ENCODE peak calls at places on chromosomes 13 and 19, in seven cellular contexts. H is neural progenitor cell, W is lung, R is OCI-LY7, D is tibial nerve, E is foreskin keratinocyte, A is transverse colon. I is an unnamed sample.
A peak's percentile ranks its signal among the peaks of the same experiment; 100 is the strongest.

GRCh38 chr19:15197275-15198005 is 3.4 kb downstream of the NOTCH3 start:
- DNase-seq in H (no peak), W (no peak), R (peak; percentile 60), D (no peak), E (no peak), A (no peak), I (no peak)

GRCh38 chr19:34555447-34555846 is 73.9 kb downstream of the WTIP start:
- DNase-seq in H (peak; percentile 33), W (no peak), R (peak; percentile 11), D (no peak), E (no peak), A (no peak), I (no peak)

GRCh38 chr19:55606471-55606787 is 982 bp downstream of the ZNF865 start:
- DNase-seq in H (no peak), W (no peak), R (no peak), D (no peak), E (no peak), A (no peak), I (no peak)

GRCh38 chr13:40116008-40116407 is 460.5 kb downstream of the COG6 start:
- DNase-seq in H (no peak), W (no peak), R (no peak), D (no peak), E (peak; percentile 74), A (peak; percentile 79), I (no peak)

GRCh38 chr19:33904681-33905080 is 108.0 kb downstream of the KCTD15 start:
- DNase-seq in H (peak; percentile 54), W (no peak), R (no peak), D (no peak), E (no peak), A (no peak), I (no peak)

GRCh38 chr19:50669319-50670101 is 20.3 kb downstream of the C19orf81 start:
- DNase-seq in H (no peak), W (no peak), R (peak; percentile 47), D (no peak), E (no peak), A (peak; percentile 21), I (no peak)

GRCh38 chr19:35702223-35703012 is 1.9 kb upstream of the ZBTB32 start:
- DNase-seq in H (peak; percentile 99), W (peak; percentile 96), R (peak; percentile 99), D (peak; percentile 87), E (peak; percentile 88), A (peak; percentile 96), I (peak; percentile 99)

GRCh38 chr13:104132849-104133248 is 1066.6 kb upstream of the SLC10A2 start:
- DNase-seq in H (peak; percentile 3), W (no peak), R (no peak), D (no peak), E (no peak), A (no peak), I (no peak)

GRCh38 chr19:30212574-30212973 is 159.6 kb upstream of the ZNF536 start:
- DNase-seq in H (no peak), W (no peak), R (no peak), D (no peak), E (no peak), A (no peak), I (no peak)

GRCh38 chr13:20652946-20653345 is 50.6 kb upstream of the IL17D start:
- DNase-seq in H (no peak), W (no peak), R (no peak), D (no peak), E (no peak), A (no peak), I (no peak)

GRCh38 chr13:33493672-33494365 is 208.3 kb upstream of the STARD13 start:
- DNase-seq in H (no peak), W (no peak), R (no peak), D (no peak), E (no peak), A (no peak), I (no peak)

GRCh38 chr13:108005231-108005630 is 210.1 kb downstream of the LIG4 start:
- DNase-seq in H (no peak), W (no peak), R (no peak), D (no peak), E (no peak), A (no peak), I (no peak)

GRCh38 chr19:18086590-18087138 is at the start of gene IL12RB1:
- DNase-seq in H (no peak), W (no peak), R (peak; percentile 64), D (no peak), E (no peak), A (peak; percentile 47), I (no peak)

GRCh38 chr19:2097330-2098327 is 914 bp downstream of the IZUMO4 start:
- DNase-seq in H (peak; percentile 23), W (no peak), R (peak; percentile 23), D (no peak), E (no peak), A (peak; percentile 36), I (no peak)

GRCh38 chr19:2096543-2097329 is at the start of gene IZUMO4:
- DNase-seq in H (peak; percentile 99), W (peak; percentile 99), R (peak; percentile 97), D (peak; percentile 98), E (peak; percentile 86), A (peak; percentile 100), I (peak; percentile 81)

GRCh38 chr19:2099054-2099501 is 2.4 kb downstream of the IZUMO4 start:
- DNase-seq in H (no peak), W (no peak), R (no peak), D (no peak), E (no peak), A (no peak), I (no peak)

GRCh38 chr19:2099937-2100718 is 3.4 kb downstream of the IZUMO4 start:
- DNase-seq in H (no peak), W (no peak), R (no peak), D (no peak), E (no peak), A (no peak), I (no peak)

GRCh38 chr19:2095338-2095938 is 688 bp downstream of the MOB3A start:
- DNase-seq in H (peak; percentile 11), W (no peak), R (peak; percentile 46), D (no peak), E (no peak), A (peak; percentile 32), I (no peak)
- H3K4me1 ChIP-seq in H (peaks cover 7% of the 10 kb centered on the region), W (no peaks in the 10 kb centered on the region), R (peaks cover 46% of the 10 kb centered on the region), D (peaks cover 75% of the 10 kb centered on the region), E (peaks cover 9% of the 10 kb centered on the region), A (peaks cover 60% of the 10 kb centered on the region), I (peaks cover 2% of the 10 kb centered on the region)

GRCh38 chr19:4717191-4717965 is 6.3 kb downstream of the DPP9 start:
- DNase-seq in H (no peak), W (peak; percentile 73), R (no peak), D (peak; percentile 45), E (peak; percentile 90), A (no peak), I (no peak)
- H3K4me1 ChIP-seq in H (peaks cover 2% of the 10 kb centered on the region), W (no peaks in the 10 kb centered on the region), R (peaks cover 8% of the 10 kb centered on the region), D (peaks cover 72% of the 10 kb centered on the region), E (peaks cover 20% of the 10 kb centered on the region), A (peaks cover 34% of the 10 kb centered on the region), I (no peaks in the 10 kb centered on the region)

DNA sequence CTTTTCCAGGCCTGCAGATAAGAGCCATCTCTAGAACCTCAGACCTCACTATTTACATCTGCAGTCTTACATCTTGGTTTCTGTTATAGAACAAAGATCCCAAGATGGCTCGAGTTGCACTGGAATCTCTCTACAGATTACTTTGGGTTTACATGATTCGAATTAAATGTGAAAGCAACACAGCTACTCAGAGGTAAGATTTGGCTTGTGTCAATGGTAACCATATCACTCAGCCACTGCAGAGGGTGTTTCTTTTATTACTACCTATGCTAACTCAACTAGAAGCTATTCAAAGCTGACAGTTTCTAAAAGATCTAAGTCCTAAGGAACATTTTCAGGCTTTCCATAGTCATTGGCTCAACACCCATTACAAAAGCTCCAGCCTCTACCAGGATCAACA is 115.6 kb downstream of the FRY start:
- DNase-seq in H (no peak), W (no peak), R (no peak), D (no peak), E (no peak), A (no peak), I (no peak)
- H3K4me1 ChIP-seq in H (peaks cover 8% of the 10 kb centered on the region), W (peaks cover 7% of the 10 kb centered on the region), R (no peaks in the 10 kb centered on the region), D (peaks cover 9% of the 10 kb centered on the region), E (peaks cover 4% of the 10 kb centered on the region), A (peaks cover 14% of the 10 kb centered on the region), I (no peaks in the 10 kb centered on the region)

GRCh38 chr19:46189971-46190335 is 39.6 kb upstream of the IGFL1 start:
- DNase-seq in H (no peak), W (no peak), R (no peak), D (no peak), E (no peak), A (no peak), I (no peak)
- H3K4me1 ChIP-seq in H (no peaks in the 10 kb centered on the region), W (no peaks in the 10 kb centered on the region), R (peaks cover 5% of the 10 kb centered on the region), D (peaks cover 7% of the 10 kb centered on the region), E (peaks cover 11% of the 10 kb centered on the region), A (no peaks in the 10 kb centered on the region), I (no peaks in the 10 kb centered on the region)

GRCh38 chr19:8357007-8357521 is 6.9 kb upstream of the ANGPTL4 start:
- DNase-seq in H (no peak), W (no peak), R (no peak), D (no peak), E (no peak), A (no peak), I (no peak)
- H3K4me1 ChIP-seq in H (peaks cover 3% of the 10 kb centered on the region), W (no peaks in the 10 kb centered on the region), R (no peaks in the 10 kb centered on the region), D (peaks cover 43% of the 10 kb centered on the region), E (peaks cover 15% of the 10 kb centered on the region), A (peaks cover 27% of the 10 kb centered on the region), I (no peaks in the 10 kb centered on the region)

GRCh38 chr19:38265213-38265861 is 964 bp downstream of the SPINT2 start:
- DNase-seq in H (no peak), W (peak; percentile 41), R (peak; percentile 61), D (no peak), E (no peak), A (peak; percentile 63), I (no peak)
- H3K4me1 ChIP-seq in H (peaks cover 27% of the 10 kb centered on the region), W (no peaks in the 10 kb centered on the region), R (peaks cover 15% of the 10 kb centered on the region), D (peaks cover 41% of the 10 kb centered on the region), E (peaks cover 29% of the 10 kb centered on the region), A (peaks cover 63% of the 10 kb centered on the region), I (peaks cover 3% of the 10 kb centered on the region)

GRCh38 chr13:110409581-110409992 is 102.5 kb downstream of the COL4A2 start:
- DNase-seq in H (no peak), W (no peak), R (no peak), D (no peak), E (no peak), A (no peak), I (no peak)

GRCh38 chr13:110407531-110407930 is 100.4 kb downstream of the COL4A2 start:
- DNase-seq in H (no peak), W (no peak), R (no peak), D (no peak), E (no peak), A (no peak), I (no peak)

GRCh38 chr13:110410000-110410399 is 102.9 kb downstream of the COL4A2 start:
- DNase-seq in H (no peak), W (no peak), R (no peak), D (no peak), E (no peak), A (no peak), I (no peak)

GRCh38 chr13:110407021-110407420 is 99.9 kb downstream of the COL4A2 start:
- DNase-seq in H (no peak), W (no peak), R (no peak), D (no peak), E (no peak), A (no peak), I (no peak)

GRCh38 chr13:110408286-110408685 is 101.2 kb downstream of the COL4A2 start:
- DNase-seq in H (no peak), W (no peak), R (no peak), D (no peak), E (no peak), A (no peak), I (no peak)
- H3K4me1 ChIP-seq in H (no peaks in the 10 kb centered on the region), W (peaks cover 37% of the 10 kb centered on the region), R (no peaks in the 10 kb centered on the region), D (peaks cover 81% of the 10 kb centered on the region), E (peaks cover 3% of the 10 kb centered on the region), A (peaks cover 51% of the 10 kb centered on the region), I (peaks cover 3% of the 10 kb centered on the region)